ENCODE peak calls at places on chromosome 1, in seven cellular contexts. M, Y, V, L, Q, F and U are unnamed samples.

GRCh38 chr1:33220701-33221384 is 35.4 kb upstream of the ZNF362 start:
- DNase-seq in M (no peak), Y (no peak), V (no peak), L (no peak), Q (no peak), F (peak), U (no peak)

GRCh38 chr1:229694053-229694693 is 68.1 kb downstream of the URB2 start:
- DNase-seq in M (no peak), Y (no peak), V (no peak), L (peak), Q (peak), F (peak), U (no peak)

GRCh38 chr1:155128755-155129473 is 1.2 kb downstream of the EFNA1 start:
- DNase-seq in M (no peak), Y (no peak), V (no peak), L (peak), Q (no peak), F (peak), U (no peak)

GRCh38 chr1:27300341-27301051 is 21.5 kb upstream of the TMEM222 start:
- DNase-seq in M (peak), Y (peak), V (peak), L (peak), Q (peak), F (peak), U (peak)

GRCh38 chr1:230851291-230851691 is 17.0 kb downstream of the C1orf198 start:
- DNase-seq in M (no peak), Y (no peak), V (no peak), L (no peak), Q (no peak), F (peak), U (no peak)

GRCh38 chr1:245842106-245842505 is 665.0 kb downstream of the SMYD3 start:
- DNase-seq in M (no peak), Y (no peak), V (no peak), L (no peak), Q (no peak), F (no peak), U (no peak)

GRCh38 chr1:1989759-1990158 is 13.8 kb downstream of the CFAP74 start:
- DNase-seq in M (no peak), Y (no peak), V (no peak), L (no peak), Q (no peak), F (no peak), U (no peak)

GRCh38 chr1:155127105-155127671 is 488 bp upstream of the EFNA1 start:
- DNase-seq in M (no peak), Y (no peak), V (no peak), L (peak), Q (peak), F (peak), U (no peak)

GRCh38 chr1:32071758-32072621 is 749 bp upstream of the TMEM39B start:
- DNase-seq in M (no peak), Y (no peak), V (no peak), L (no peak), Q (no peak), F (peak), U (no peak)

GRCh38 chr1:26529655-26530539 is at the start of gene RPS6KA1:
- DNase-seq in M (peak), Y (peak), V (no peak), L (peak), Q (peak), F (peak), U (no peak)